ENCODE peak calls at places on chromosomes 2 and 18, in four cellular contexts. W is foreskin fibroblast; O is stimulated activated CD4-positive, alpha-beta T cell treated with anti-CD3 and anti-CD28 coated beads, Interleukin-4, amount 100 ng/mL, for 1 hour; S is heart left ventricle. M is an unnamed sample.
A peak's percentile ranks its signal among the peaks of the same experiment; 100 is the strongest.

GRCh38 chr2:186101603-186102002 is 363.0 kb downstream of the FSIP2 start:
- DNase-seq in W (no peak), S (no peak), O (no peak), M (no peak)

GRCh38 chr18:10197097-10197496 is 257.3 kb upstream of the APCDD1 start:
- DNase-seq in S (peak; percentile 62), O (no peak), W (no peak), M (no peak)

GRCh38 chr18:395481-396250 is 104.8 kb downstream of the COLEC12 start:
- DNase-seq in W (peak; percentile 95), O (no peak), S (no peak), M (no peak)

GRCh38 chr2:205734436-205734835 is 52.1 kb downstream of the NRP2 start:
- DNase-seq in W (peak; percentile 91), O (no peak), S (no peak), M (no peak)

GRCh38 chr2:232852676-232853075 is 17.4 kb upstream of the SNORC start:
- DNase-seq in W (no peak), O (no peak), S (no peak), M (no peak)

GRCh38 chr2:102266204-102266603 is 45.2 kb upstream of the IL1RL1 start:
- DNase-seq in W (peak; percentile 40), O (no peak), S (no peak), M (no peak)

GRCh38 chr2:105138643-105139042 is 100.8 kb downstream of the MRPS9 start:
- DNase-seq in O (no peak), W (no peak), S (no peak), M (no peak)

GRCh38 chr2:236607471-236608307 is 38.1 kb downstream of the ACKR3 start:
- DNase-seq in W (no peak), O (no peak), S (no peak), M (no peak)

GRCh38 chr2:74498500-74499268 is 719 bp downstream of the LBX2 start:
- DNase-seq in O (no peak), S (no peak), W (peak; percentile 79), M (no peak)

GRCh38 chr2:65300134-65300771 is 72.6 kb downstream of the ACTR2 start:
- DNase-seq in O (no peak), S (peak; percentile 81), W (peak; percentile 89), M (no peak)

GRCh38 chr2:73034661-73035374 is 36.7 kb downstream of the SFXN5 start:
- DNase-seq in O (no peak), W (no peak), S (no peak), M (no peak)

GRCh38 chr2:77579076-77579769 is 57.0 kb upstream of the LRRTM4 start:
- DNase-seq in O (no peak), S (no peak), W (no peak), M (no peak)

GRCh38 chr18:3579701-3580100 is 129.7 kb downstream of the TGIF1 start:
- DNase-seq in O (no peak), S (no peak), W (peak; percentile 95), M (no peak)

GRCh38 chr2:143728498-143728897 is 599.3 kb downstream of the ARHGAP15 start:
- DNase-seq in W (no peak), S (no peak), O (no peak), M (no peak)

GRCh38 chr2:233928594-233929351 is 11.6 kb downstream of the TRPM8 start:
- DNase-seq in O (no peak), S (no peak), W (peak; percentile 33), M (no peak)

GRCh38 chr2:229930656-229931055 is 8.4 kb downstream of the FBXO36 start:
- DNase-seq in O (no peak), W (no peak), S (no peak), M (no peak)

GRCh38 chr18:9814431-9814830 is 71.3 kb upstream of the TXNDC2 start:
- DNase-seq in S (no peak), W (peak; percentile 52), O (no peak), M (no peak)

GRCh38 chr2:141062016-141062415 is 1068.8 kb downstream of the LRP1B start:
- DNase-seq in O (no peak), W (no peak), S (no peak), M (no peak)

GRCh38 chr2:74499940-74500577 is 656 bp upstream of the LBX2 start:
- DNase-seq in W (no peak), S (no peak), O (no peak), M (no peak)

GRCh38 chr2:85062565-85062964 is 70.6 kb upstream of the TCF7L1 start:
- DNase-seq in W (peak; percentile 81), S (no peak), O (no peak), M (no peak)

GRCh38 chr2:24832526-24832925 is 39.3 kb downstream of the CENPO start:
- DNase-seq in S (no peak), O (no peak), W (no peak), M (no peak)

GRCh38 chr2:184646177-184646576 is 47.8 kb downstream of the ZNF804A start:
- DNase-seq in S (no peak), O (no peak), W (peak; percentile 38), M (no peak)

GRCh38 chr2:41879367-41879871 is 168.4 kb upstream of the PKDCC start:
- DNase-seq in S (no peak), W (no peak), O (no peak), M (no peak)

GRCh38 chr2:130357864-130358263 is 2.0 kb downstream of the PTPN18 start:
- DNase-seq in W (no peak), S (no peak), O (no peak), M (no peak)

GRCh38 chr18:28189400-28190239 is 12.7 kb upstream of the CDH2 start:
- DNase-seq in W (peak; percentile 85), O (no peak), S (no peak), M (no peak)